ENCODE peak calls at places on chromosome 10, in five cellular contexts. U, L, P, W and F are unnamed samples.

GRCh38 chr10:36574212-36574611 is 551.2 kb upstream of the ANKRD30A start:
- DNase-seq in U (no peak), L (no peak), P (no peak), W (peak; percentile 49), F (no peak)

GRCh38 chr10:77643795-77644468 is 6.3 kb upstream of the KCNMA1 start:
- DNase-seq in U (peak; percentile 51), L (peak; percentile 41), P (peak; percentile 81), W (peak; percentile 37), F (no peak)

GRCh38 chr10:37856881-37857286 is 526 bp downstream of the ZNF248 start:
- DNase-seq in U (no peak), L (peak; percentile 46), P (no peak), W (no peak), F (no peak)

GRCh38 chr10:13984647-13985155 is 346.0 kb downstream of the FRMD4A start:
- DNase-seq in U (no peak), L (no peak), P (no peak), W (peak; percentile 99), F (peak; percentile 87)

GRCh38 chr10:1171586-1171985 is 115.4 kb downstream of the WDR37 start:
- DNase-seq in U (no peak), L (no peak), P (no peak), W (no peak), F (no peak)

GRCh38 chr10:117720931-117721826 is 178.6 kb downstream of the EMX2 start:
- DNase-seq in U (no peak), L (no peak), P (peak; percentile 86), W (no peak), F (no peak)

GRCh38 chr10:77899080-77899477 is 27.5 kb downstream of the DLG5 start:
- DNase-seq in U (peak; percentile 58), L (no peak), P (no peak), W (peak; percentile 46), F (peak; percentile 84)

GRCh38 chr10:60921631-60922030 is 22.4 kb downstream of the RHOBTB1 start:
- DNase-seq in U (no peak), L (peak; percentile 4), P (no peak), W (no peak), F (no peak)

GRCh38 chr10:106836923-106837322 is 327.6 kb downstream of the SORCS1 start:
- DNase-seq in U (no peak), L (no peak), P (no peak), W (no peak), F (no peak)

GRCh38 chr10:4981722-4982471 is 18.7 kb downstream of the AKR1C1 start:
- DNase-seq in U (peak; percentile 57), L (peak; percentile 44), P (peak; percentile 73), W (peak; percentile 31), F (peak; percentile 12)

GRCh38 chr10:29811751-29812427 is 177.1 kb upstream of the SVIL start:
- DNase-seq in U (no peak), L (no peak), P (no peak), W (peak; percentile 99), F (peak; percentile 93)

GRCh38 chr10:44463511-44464121 is 78.7 kb upstream of the CXCL12 start:
- DNase-seq in U (no peak), L (no peak), P (no peak), W (peak; percentile 94), F (no peak)

GRCh38 chr10:114697061-114697598 is 39.1 kb upstream of the ABLIM1 start:
- DNase-seq in U (peak; percentile 72), L (no peak), P (no peak), W (peak; percentile 70), F (peak; percentile 45)

GRCh38 chr10:44035474-44036197 is 349.3 kb downstream of the CXCL12 start:
- DNase-seq in U (no peak), L (no peak), P (no peak), W (no peak), F (no peak)

GRCh38 chr10:117920956-117921355 is 125.8 kb downstream of the RAB11FIP2 start:
- DNase-seq in U (no peak), L (no peak), P (no peak), W (no peak), F (no peak)

GRCh38 chr10:1074063-1074747 is 18.0 kb downstream of the WDR37 start:
- DNase-seq in U (no peak), L (no peak), P (peak; percentile 58), W (no peak), F (no peak)

GRCh38 chr10:48872234-48872633 is 67.4 kb downstream of the LRRC18 start:
- DNase-seq in U (no peak), L (peak; percentile 39), P (no peak), W (no peak), F (no peak)

GRCh38 chr10:103692421-103693069 is 162.8 kb downstream of the SH3PXD2A start:
- DNase-seq in U (no peak), L (peak; percentile 75), P (peak; percentile 80), W (no peak), F (no peak)

GRCh38 chr10:126663880-126664279 is 6.6 kb downstream of the C10orf90 start:
- DNase-seq in U (no peak), L (no peak), P (no peak), W (peak; percentile 93), F (no peak)

GRCh38 chr10:61939575-61940301 is 38.2 kb downstream of the ARID5B start:
- DNase-seq in U (no peak), L (no peak), P (no peak), W (peak; percentile 82), F (peak; percentile 62)

GRCh38 chr10:9294865-9295264 is 1240.4 kb downstream of the GATA3 start:
- DNase-seq in U (no peak), L (no peak), P (no peak), W (no peak), F (no peak)

GRCh38 chr10:58400609-58401008 is 15.4 kb downstream of the TFAM start:
- DNase-seq in U (no peak), L (no peak), P (no peak), W (peak; percentile 23), F (no peak)

GRCh38 chr10:36606234-36606839 is 519.1 kb upstream of the ANKRD30A start:
- DNase-seq in U (no peak), L (no peak), P (no peak), W (peak; percentile 18), F (peak; percentile 19)

GRCh38 chr10:6120691-6121090 is 31.9 kb downstream of the RBM17 start:
- DNase-seq in U (no peak), L (no peak), P (no peak), W (no peak), F (no peak)

GRCh38 chr10:90437452-90437851 is 420.4 kb downstream of the HTR7 start:
- DNase-seq in U (no peak), L (no peak), P (no peak), W (peak; percentile 23), F (peak; percentile 58)

GRCh38 chr10:92123031-92123450 is 167.8 kb downstream of the CPEB3 start:
- DNase-seq in U (peak; percentile 51), L (no peak), P (no peak), W (no peak), F (no peak)

GRCh38 chr10:18473424-18474110 is 177.8 kb downstream of the NSUN6 start:
- DNase-seq in U (no peak), L (no peak), P (no peak), W (peak; percentile 55), F (no peak)

GRCh38 chr10:129472696-129473555 is 5.9 kb downstream of the MGMT start:
- DNase-seq in U (no peak), L (peak; percentile 31), P (peak; percentile 20), W (no peak), F (no peak)

GRCh38 chr10:35912615-35913170 is 270.6 kb upstream of the FZD8 start:
- DNase-seq in U (no peak), L (no peak), P (no peak), W (peak; percentile 39), F (peak; percentile 75)

DNA sequence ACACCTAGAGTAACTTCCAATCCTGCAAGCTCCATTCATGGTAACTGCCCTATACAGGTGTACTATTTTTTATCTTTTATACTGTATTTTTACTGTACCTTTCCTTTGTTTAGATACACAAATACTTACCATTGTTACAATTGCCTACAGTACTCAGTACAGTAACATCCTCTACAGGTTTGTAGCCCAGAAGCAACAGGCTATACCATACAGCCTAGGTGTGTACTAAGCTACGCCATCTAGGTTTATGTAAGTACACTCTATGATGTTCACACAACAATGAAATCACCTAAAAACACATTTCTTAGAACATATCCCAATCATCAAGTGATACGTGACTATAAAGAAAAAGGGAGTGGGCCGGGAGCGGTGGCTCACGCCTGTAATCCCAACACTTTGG is 53.1 kb upstream of the SLIT1 start:
- DNase-seq in U (no peak), L (no peak), P (no peak), W (no peak), F (no peak)
- H3K27ac ChIP-seq in U (no peak overlapping the region), L (no peak overlapping the region), P (no peak overlapping the region), W (no peak overlapping the region), F (no peak overlapping the region)

GRCh38 chr10:113475381-113475807 is 77.5 kb upstream of the HABP2 start:
- DNase-seq in U (no peak), L (no peak), P (no peak), W (peak; percentile 89), F (peak; percentile 42)
- TF ChIP-seq CTCF in U (no peak), L (no peak), P (peak; percentile 37), W (peak; percentile 16), F (no peak)

DNA sequence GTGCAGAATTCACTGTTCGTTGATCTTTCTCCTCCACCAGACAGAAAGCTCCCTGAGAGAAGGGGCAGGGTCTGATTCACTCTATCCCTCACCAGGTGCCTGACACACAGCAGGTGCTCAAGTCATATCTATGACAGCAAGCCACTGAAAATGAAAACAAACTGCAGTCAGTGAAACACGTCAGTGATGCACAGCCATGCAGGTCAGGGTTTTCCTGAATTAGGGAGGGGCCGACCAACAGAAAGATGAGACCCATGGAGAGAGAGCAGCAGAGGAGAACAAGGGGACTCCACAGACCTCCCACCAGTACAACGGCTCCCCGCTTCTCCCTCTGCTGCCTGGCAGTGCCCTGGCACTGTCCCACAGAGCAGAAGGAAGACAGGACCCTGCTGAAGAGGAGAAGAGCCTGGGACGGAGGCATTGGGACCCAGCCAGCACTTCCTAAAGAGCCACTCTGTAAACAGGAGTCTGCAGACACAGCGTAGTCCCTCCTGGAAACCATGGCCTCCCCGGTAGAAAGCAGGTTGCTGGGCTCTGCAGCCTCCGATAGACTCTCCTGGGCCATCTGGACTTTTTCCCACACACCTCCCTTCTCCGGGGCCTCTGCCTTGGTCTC is 50.3 kb downstream of the FAM53B start:
- DNase-seq in U (no peak), L (no peak), P (no peak), W (no peak), F (no peak)
- H3K27ac ChIP-seq in U (peak overlapping the region; percentile 41), L (no peak overlapping the region), P (peak overlapping the region; percentile 66), W (no peak overlapping the region), F (no peak overlapping the region)

GRCh38 chr10:132636358-132636757 is 98.8 kb downstream of the INPP5A start:
- DNase-seq in U (no peak), L (no peak), P (no peak), W (no peak), F (no peak)

GRCh38 chr10:132637477-132638129 is 100.0 kb downstream of the INPP5A start:
- DNase-seq in U (no peak), L (peak; percentile 69), P (peak; percentile 80), W (peak; percentile 49), F (no peak)

GRCh38 chr10:132640326-132641125 is 102.9 kb downstream of the INPP5A start:
- DNase-seq in U (no peak), L (no peak), P (peak; percentile 34), W (no peak), F (no peak)

GRCh38 chr10:132639470-132639869 is 101.9 kb downstream of the INPP5A start:
- DNase-seq in U (no peak), L (no peak), P (no peak), W (no peak), F (no peak)

DNA sequence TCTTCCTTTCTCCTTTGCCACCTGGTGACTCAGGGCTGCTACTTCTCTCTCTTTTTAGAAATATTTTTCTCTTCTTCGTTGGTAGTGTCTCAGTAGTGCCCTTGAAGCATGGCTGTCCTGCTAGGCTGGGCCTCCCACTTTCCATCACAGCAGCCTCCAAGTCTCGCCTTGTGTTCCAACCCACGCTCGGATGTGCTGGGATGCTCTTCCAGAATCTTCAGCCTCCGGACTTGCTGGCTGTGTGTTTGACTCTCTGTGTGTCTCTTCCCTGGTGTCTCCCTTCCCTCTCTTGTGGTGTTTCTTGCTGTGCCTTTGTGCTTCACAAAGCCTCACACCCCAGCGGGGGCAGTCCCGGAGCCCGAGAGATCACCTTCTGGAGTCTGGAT is 100.5 kb downstream of the INPP5A start:
- DNase-seq in U (no peak), L (no peak), P (no peak), W (no peak), F (no peak)
- TF ChIP-seq CTCF in U (no peak), L (peak; percentile 41), P (no peak), W (no peak), F (no peak)